ENCODE peak calls at places on chromosomes 7 and 10, in five cellular contexts. I is K562, A is HepG2, N is SK-N-SH, B is GM12878. L is an unnamed sample.

GRCh38 chr7:43004076-43004475 is 71.9 kb downstream of the MRPL32 start:
- DNase-seq in I (peak; percentile 64), A (no peak), N (no peak), B (no peak), L (no peak)

GRCh38 chr7:133770863-133771492 is 356.2 kb upstream of the LRGUK start:
- DNase-seq in I (no peak), A (peak; percentile 68), N (no peak), B (no peak), L (no peak)

GRCh38 chr7:91287685-91288084 is 23.5 kb downstream of the FZD1 start:
- DNase-seq in I (peak; percentile 41), A (no peak), N (no peak), B (no peak), L (no peak)

GRCh38 chr10:49220031-49220430 is 31.8 kb upstream of the TMEM273 start:
- DNase-seq in I (no peak), A (no peak), N (no peak), B (no peak), L (no peak)

GRCh38 chr10:30398788-30399187 is 35.2 kb upstream of the MAP3K8 start:
- DNase-seq in I (no peak), A (no peak), N (no peak), B (no peak), L (no peak)

GRCh38 chr10:44947356-44948152 is 12.0 kb upstream of the RASSF4 start:
- DNase-seq in I (no peak), A (no peak), N (no peak), B (peak; percentile 80), L (no peak)

GRCh38 chr7:197413-198335 is 5.3 kb downstream of the FAM20C start:
- DNase-seq in I (no peak), A (peak; percentile 75), N (no peak), B (no peak), L (no peak)

GRCh38 chr10:113108180-113108835 is 158.3 kb downstream of the TCF7L2 start:
- DNase-seq in I (peak; percentile 48), A (no peak), N (peak; percentile 53), B (no peak), L (no peak)

GRCh38 chr10:126315471-126316177 is 72.7 kb downstream of the ADAM12 start:
- DNase-seq in I (no peak), A (no peak), N (no peak), B (no peak), L (no peak)

GRCh38 chr7:118080947-118081346 is 103.0 kb upstream of the LSM8 start:
- DNase-seq in I (peak; percentile 78), A (no peak), N (no peak), B (peak; percentile 52), L (peak; percentile 69)

GRCh38 chr7:7254319-7254718 is 72.0 kb downstream of the C1GALT1 start:
- DNase-seq in I (no peak), A (no peak), N (no peak), B (no peak), L (no peak)

GRCh38 chr10:73842349-73842748 is 31.0 kb upstream of the NDST2 start:
- DNase-seq in I (no peak), A (no peak), N (no peak), B (no peak), L (no peak)

GRCh38 chr7:55127622-55128081 is 108.8 kb downstream of the EGFR start:
- DNase-seq in I (no peak), A (no peak), N (peak; percentile 41), B (no peak), L (no peak)

DNA sequence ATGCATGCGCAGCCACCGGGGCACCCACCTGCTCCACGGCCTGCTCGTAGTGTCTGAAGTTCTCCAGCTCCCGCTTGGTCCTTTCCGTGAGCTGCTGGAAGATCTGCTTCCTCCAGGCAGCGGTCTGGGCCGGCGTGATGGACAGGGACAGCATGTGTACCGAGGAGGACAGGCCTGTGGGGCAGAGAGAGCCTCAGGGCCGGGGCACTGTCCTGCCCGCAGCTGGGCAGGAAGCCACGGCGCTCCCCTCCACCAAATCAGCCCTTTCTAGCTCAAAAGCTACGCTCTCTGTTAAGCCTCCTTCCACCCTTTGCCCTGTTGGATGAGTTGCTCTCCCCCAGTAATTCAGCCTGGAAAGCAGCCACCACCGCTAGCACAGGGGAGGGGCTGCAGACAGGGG is 19.2 kb downstream of the TECPR1 start:
- DNase-seq in I (no peak), A (no peak), N (no peak), B (no peak), L (no peak)
- TF ChIP-seq ZBTB33 in I (peak; percentile 46), A (no peak), N (no peak), B (no peak), L (no peak)

GRCh38 chr10:1575481-1576244 is 161.7 kb downstream of the ADARB2 start:
- DNase-seq in I (no peak), A (no peak), N (no peak), B (no peak), L (no peak)

GRCh38 chr10:1578392-1579140 is 158.8 kb downstream of the ADARB2 start:
- DNase-seq in I (no peak), A (no peak), N (no peak), B (no peak), L (no peak)

GRCh38 chr10:1577945-1578344 is 159.4 kb downstream of the ADARB2 start:
- DNase-seq in I (no peak), A (no peak), N (no peak), B (no peak), L (no peak)

GRCh38 chr10:1576467-1577259 is 160.7 kb downstream of the ADARB2 start:
- DNase-seq in I (no peak), A (no peak), N (no peak), B (no peak), L (no peak)

GRCh38 chr10:1577371-1577770 is 160.0 kb downstream of the ADARB2 start:
- DNase-seq in I (no peak), A (no peak), N (no peak), B (no peak), L (no peak)
- TF ChIP-seq ZBTB33 in I (no peak), A (no peak), N (no peak), B (no peak), L (no peak)

DNA sequence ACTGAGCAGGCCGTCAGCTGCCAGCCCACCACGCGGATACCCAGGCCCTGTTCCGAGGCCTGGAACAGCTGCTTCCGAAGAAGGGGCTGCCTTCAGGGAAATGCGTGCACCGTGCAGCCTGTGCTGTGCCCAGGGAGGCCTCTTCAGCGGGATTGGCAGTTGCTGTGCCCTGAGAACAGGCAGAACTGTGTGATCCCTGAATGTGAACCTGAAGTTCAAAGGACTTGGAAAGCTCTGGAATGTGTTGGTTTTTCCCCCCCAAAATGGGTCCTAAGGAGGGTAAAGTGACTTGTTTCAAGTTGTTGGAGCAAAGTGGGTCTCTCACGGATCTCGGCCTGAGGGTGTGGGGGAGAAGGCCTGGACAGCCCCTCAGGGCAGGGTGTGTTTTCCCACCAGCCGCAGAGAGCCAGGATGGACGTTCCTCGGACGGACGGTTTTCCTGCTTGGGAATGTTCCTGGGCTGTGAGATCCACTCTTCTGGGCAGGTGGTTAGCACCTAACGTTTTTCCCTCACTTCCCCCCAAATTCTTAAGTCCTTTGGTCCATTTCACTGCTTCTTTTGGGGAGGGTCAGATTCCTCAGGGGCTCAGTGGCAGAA is 2.1 kb downstream of the SPRN start:
- DNase-seq in I (no peak), A (no peak), N (peak; percentile 31), B (no peak), L (no peak)
- TF ChIP-seq ZBTB33 in I (no peak), A (no peak), N (no peak), B (no peak), L (no peak)

DNA sequence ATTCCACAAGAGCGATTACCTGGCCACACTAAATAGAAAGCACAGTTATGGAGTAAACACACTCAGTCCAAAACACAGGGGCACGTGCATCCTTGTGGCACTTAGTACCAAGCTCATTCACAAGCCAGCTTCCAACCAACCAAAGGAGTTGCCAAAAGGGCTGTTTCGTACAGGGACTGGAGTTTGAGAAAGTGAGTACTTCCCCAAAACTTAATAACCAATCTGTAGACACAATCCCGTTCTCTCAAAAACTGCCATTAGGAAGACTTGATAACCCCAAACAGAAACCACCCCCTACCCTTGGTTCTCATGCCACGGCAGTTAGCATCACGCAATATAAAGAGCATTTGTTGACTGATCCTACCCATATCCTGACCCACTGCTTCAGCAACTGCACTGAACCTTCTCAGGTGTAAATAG is 166.2 kb upstream of the ASAH2 start:
- DNase-seq in I (no peak), A (no peak), N (peak; percentile 11), B (no peak), L (no peak)
- TF ChIP-seq ZBTB33 in I (no peak), A (no peak), N (no peak), B (no peak), L (no peak)

GRCh38 chr10:69009360-69009759 is 20.8 kb downstream of the KIFBP start:
- DNase-seq in I (no peak), A (no peak), N (no peak), B (no peak), L (no peak)

GRCh38 chr10:69007260-69007659 is 18.7 kb downstream of the KIFBP start:
- DNase-seq in I (no peak), A (no peak), N (no peak), B (no peak), L (no peak)

GRCh38 chr10:69005704-69006103 is 17.1 kb downstream of the KIFBP start:
- DNase-seq in I (no peak), A (no peak), N (no peak), B (no peak), L (no peak)

GRCh38 chr10:69010151-69010640 is 21.6 kb downstream of the KIFBP start:
- DNase-seq in I (no peak), A (no peak), N (no peak), B (no peak), L (no peak)

GRCh38 chr10:69004821-69005220 is 16.2 kb downstream of the KIFBP start:
- DNase-seq in I (peak; percentile 56), A (peak; percentile 17), N (peak; percentile 16), B (no peak), L (peak; percentile 18)
- TF ChIP-seq ZBTB33 in I (no peak), A (no peak), N (no peak), B (no peak), L (no peak)

GRCh38 chr7:121966538-121967332 is 93.8 kb downstream of the PTPRZ1 start:
- DNase-seq in I (no peak), A (no peak), N (no peak), B (no peak), L (no peak)
- TF ChIP-seq ZBTB33 in I (no peak), A (no peak), N (no peak), B (no peak), L (no peak)

DNA sequence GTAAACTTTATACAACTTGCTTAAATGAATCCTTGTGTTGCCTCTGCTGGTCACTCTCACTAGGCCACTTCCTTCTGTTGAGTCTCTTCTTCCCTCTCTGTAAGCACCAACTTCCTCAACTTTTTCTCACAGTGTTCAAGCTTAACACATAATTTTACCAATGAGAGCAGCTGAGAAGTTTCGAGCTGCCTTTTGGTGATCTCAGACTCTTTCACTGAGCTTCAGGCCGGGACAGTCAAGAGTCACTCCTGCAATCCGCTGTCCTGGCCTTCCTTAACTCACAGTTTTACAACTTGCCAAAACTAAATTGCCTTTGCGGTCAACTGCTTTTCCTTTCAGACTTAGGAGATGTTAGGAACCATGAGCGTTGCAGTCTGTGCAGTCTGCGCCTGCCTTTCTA is 47.4 kb downstream of the PRPF18 start:
- DNase-seq in I (no peak), A (no peak), N (no peak), B (no peak), L (no peak)
- TF ChIP-seq ZBTB33 in I (no peak), A (no peak), N (no peak), B (no peak), L (no peak)

GRCh38 chr7:123398931-123399330 is 135.5 kb downstream of the IQUB start:
- DNase-seq in I (no peak), A (no peak), N (no peak), B (no peak), L (no peak)
- TF ChIP-seq ZBTB33 in I (no peak), A (no peak), N (no peak), B (no peak), L (no peak)

GRCh38 chr10:63346015-63346441 is 119.7 kb downstream of the JMJD1C start:
- DNase-seq in I (no peak), A (peak; percentile 3), N (no peak), B (no peak), L (no peak)
- TF ChIP-seq ZBTB33 in I (no peak), A (no peak), N (no peak), B (no peak), L (no peak)